ENCODE peak calls at places on chromosome X, in six cellular contexts. Q, O, F, Z, G and V are unnamed samples.

GRCh38 chrX:54928876-54929275 is 8.3 kb downstream of the TRO start:
- DNase-seq in Q (no peak), O (no peak), F (no peak), Z (no peak), G (no peak), V (no peak)

GRCh38 chrX:72021975-72022374 is 109.7 kb downstream of the RTL5 start:
- DNase-seq in Q (peak), O (no peak), F (peak), Z (no peak), G (no peak), V (no peak)

GRCh38 chrX:1727531-1728027 is 112.7 kb downstream of the ASMT start:
- DNase-seq in Q (peak), O (no peak), F (no peak), Z (no peak), G (no peak), V (peak)

GRCh38 chrX:65866146-65866545 is 173.7 kb downstream of the VSIG4 start:
- DNase-seq in Q (no peak), O (no peak), F (no peak), Z (peak), G (no peak), V (no peak)

GRCh38 chrX:118418811-118419251 is 72.9 kb downstream of the WDR44 start:
- DNase-seq in Q (peak), O (no peak), F (no peak), Z (no peak), G (no peak), V (no peak)

GRCh38 chrX:119695535-119696050 is 2.6 kb upstream of the SEPTIN6 start:
- DNase-seq in Q (no peak), O (no peak), F (no peak), Z (no peak), G (no peak), V (no peak)

GRCh38 chrX:103343105-103343504 is 13.1 kb downstream of the TCEAL7 start:
- DNase-seq in Q (peak), O (peak), F (peak), Z (no peak), G (peak), V (no peak)

GRCh38 chrX:44068043-44068442 is 94.9 kb upstream of the NDP start:
- DNase-seq in Q (no peak), O (no peak), F (no peak), Z (no peak), G (no peak), V (no peak)

GRCh38 chrX:123425904-123426303 is 241.8 kb downstream of the GRIA3 start:
- DNase-seq in Q (no peak), O (no peak), F (no peak), Z (no peak), G (no peak), V (no peak)

GRCh38 chrX:144006811-144007210 is 122.9 kb downstream of the UBE2NL start:
- DNase-seq in Q (no peak), O (no peak), F (no peak), Z (no peak), G (no peak), V (no peak)

GRCh38 chrX:119826399-119826959 is 26.3 kb downstream of the UPF3B start:
- DNase-seq in Q (no peak), O (peak), F (no peak), Z (no peak), G (no peak), V (peak)

GRCh38 chrX:150635952-150636351 is 57.2 kb upstream of the MTMR1 start:
- DNase-seq in Q (peak), O (peak), F (no peak), Z (peak), G (no peak), V (no peak)

GRCh38 chrX:76433219-76433618 is 5.7 kb downstream of the MAGEE1 start:
- DNase-seq in Q (no peak), O (no peak), F (no peak), Z (no peak), G (no peak), V (no peak)

GRCh38 chrX:56795309-56795868 is 66.3 kb downstream of the NBDY start:
- DNase-seq in Q (no peak), O (no peak), F (no peak), Z (no peak), G (peak), V (no peak)

GRCh38 chrX:72048515-72049455 is 82.9 kb downstream of the RTL5 start:
- DNase-seq in Q (peak), O (no peak), F (no peak), Z (no peak), G (peak), V (no peak)

GRCh38 chrX:40158036-40158706 is 60.4 kb upstream of the BCOR start:
- DNase-seq in Q (peak), O (peak), F (no peak), Z (no peak), G (no peak), V (no peak)

GRCh38 chrX:130834830-130835229 is 68.2 kb downstream of the ENOX2 start:
- DNase-seq in Q (no peak), O (no peak), F (no peak), Z (no peak), G (no peak), V (no peak)

GRCh38 chrX:39261446-39262147 is 460.3 kb downstream of the MID1IP1 start:
- DNase-seq in Q (peak), O (no peak), F (peak), Z (no peak), G (peak), V (peak)

GRCh38 chrX:53831662-53832635 is 145.4 kb upstream of the HUWE1 start:
- DNase-seq in Q (peak), O (peak), F (peak), Z (peak), G (peak), V (peak)

GRCh38 chrX:15903186-15903681 is 48.6 kb upstream of the AP1S2 start:
- DNase-seq in Q (no peak), O (no peak), F (no peak), Z (peak), G (no peak), V (no peak)

GRCh38 chrX:130376077-130376476 is 9.4 kb downstream of the GPR119 start:
- DNase-seq in Q (no peak), O (no peak), F (no peak), Z (no peak), G (no peak), V (no peak)

GRCh38 chrX:41491267-41492004 is 44.3 kb downstream of the NYX start:
- DNase-seq in Q (peak), O (peak), F (no peak), Z (no peak), G (no peak), V (no peak)

GRCh38 chrX:42485621-42486020 is 292.3 kb downstream of the PPP1R2C start:
- DNase-seq in Q (no peak), O (no peak), F (no peak), Z (no peak), G (no peak), V (no peak)

GRCh38 chrX:23810279-23810678 is 27.3 kb downstream of the SAT1 start:
- DNase-seq in Q (no peak), O (no peak), F (no peak), Z (no peak), G (no peak), V (no peak)

GRCh38 chrX:7159132-7159861 is 11.3 kb upstream of the PUDP start:
- DNase-seq in Q (peak), O (no peak), F (no peak), Z (no peak), G (no peak), V (no peak)

GRCh38 chrX:119398974-119399771 is at the start of gene SLC25A43:
- DNase-seq in Q (peak), O (no peak), F (peak), Z (no peak), G (peak), V (no peak)

GRCh38 chrX:122913764-122914163 is 270.3 kb upstream of the GRIA3 start:
- DNase-seq in Q (no peak), O (no peak), F (no peak), Z (no peak), G (no peak), V (no peak)

GRCh38 chrX:17237146-17237545 is 137.9 kb upstream of the NHS start:
- DNase-seq in Q (no peak), O (no peak), F (no peak), Z (no peak), G (no peak), V (no peak)

GRCh38 chrX:28347526-28347925 is 239.7 kb upstream of the IL1RAPL1 start:
- DNase-seq in Q (no peak), O (no peak), F (no peak), Z (no peak), G (no peak), V (no peak)

GRCh38 chrX:84796321-84796720 is 207.4 kb upstream of the APOOL start:
- DNase-seq in Q (no peak), O (no peak), F (no peak), Z (no peak), G (no peak), V (no peak)

GRCh38 chrX:54074826-54075225 is 30.6 kb upstream of the PHF8 start:
- DNase-seq in Q (no peak), O (no peak), F (no peak), Z (no peak), G (no peak), V (no peak)

GRCh38 chrX:3638280-3638873 is 75.1 kb downstream of the PRKX start:
- DNase-seq in Q (peak), O (peak), F (peak), Z (peak), G (peak), V (peak)

GRCh38 chrX:40132751-40133150 is 35.0 kb upstream of the BCOR start:
- DNase-seq in Q (peak), O (peak), F (peak), Z (no peak), G (no peak), V (no peak)

GRCh38 chrX:126376465-126376864 is 176.1 kb downstream of the DCAF12L1 start:
- DNase-seq in Q (no peak), O (no peak), F (no peak), Z (no peak), G (no peak), V (no peak)

GRCh38 chrX:18428006-18428405 is 2.6 kb downstream of the CDKL5 start:
- DNase-seq in Q (no peak), O (no peak), F (no peak), Z (no peak), G (no peak), V (peak)

GRCh38 chrX:55758033-55758432 is 40.5 kb downstream of the RRAGB start:
- DNase-seq in Q (no peak), O (peak), F (no peak), Z (no peak), G (no peak), V (no peak)

GRCh38 chrX:100928660-100929613 is at the start of gene XKRX:
- DNase-seq in Q (peak), O (no peak), F (peak), Z (no peak), G (peak), V (no peak)

GRCh38 chrX:66255359-66255967 is 91.4 kb downstream of the HEPH start:
- DNase-seq in Q (no peak), O (no peak), F (peak), Z (no peak), G (no peak), V (no peak)

GRCh38 chrX:108439961-108440696 is 491 bp downstream of the COL4A5 start:
- DNase-seq in Q (no peak), O (peak), F (peak), Z (no peak), G (no peak), V (no peak)

DNA sequence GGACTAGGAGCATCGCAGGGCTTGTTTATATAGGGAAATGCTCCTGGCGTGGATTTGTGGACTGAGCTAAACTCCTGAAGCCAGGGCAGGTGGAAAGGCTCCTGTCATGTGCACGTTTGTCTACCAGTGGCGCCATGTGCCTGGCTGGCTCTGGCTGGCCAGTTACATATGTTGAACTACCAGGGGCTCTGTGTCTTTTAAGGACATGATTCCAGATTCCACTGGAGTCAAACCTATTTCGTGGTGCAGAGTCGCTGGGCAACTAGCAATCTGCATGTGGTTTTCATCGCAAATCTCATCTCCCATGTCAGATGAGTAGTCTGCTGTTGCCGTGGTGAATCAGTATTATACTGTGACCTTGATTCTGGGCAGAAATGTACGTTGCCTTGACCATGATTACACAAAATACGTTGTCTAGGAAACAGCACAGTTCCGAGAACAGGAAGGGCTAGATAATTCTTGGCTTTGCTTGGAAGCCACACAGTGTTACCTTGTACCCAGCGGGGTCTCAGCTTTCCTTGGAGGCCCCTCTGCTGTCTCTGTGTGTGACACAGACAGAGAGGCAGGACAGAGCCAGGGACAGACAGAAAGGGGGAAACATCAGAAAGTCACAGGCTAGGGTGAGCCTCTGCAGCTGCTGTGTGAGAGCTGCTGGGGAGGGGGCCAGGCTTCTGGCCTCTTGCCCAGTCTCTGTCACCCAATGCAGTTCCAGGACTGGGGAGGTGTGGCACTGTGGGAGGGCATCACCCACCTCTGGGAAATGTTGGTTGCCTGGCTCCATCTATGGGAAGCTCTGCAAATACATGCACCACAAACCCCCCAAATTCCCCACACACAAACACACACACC is 19.2 kb downstream of the PNMA6E start:
- DNase-seq in Q (peak), O (peak), F (peak), Z (no peak), G (peak), V (peak)
- TF ChIP-seq SMC3 in Q (no peak), O (no peak), F (peak), Z (no peak), G (peak), V (no peak)

DNA sequence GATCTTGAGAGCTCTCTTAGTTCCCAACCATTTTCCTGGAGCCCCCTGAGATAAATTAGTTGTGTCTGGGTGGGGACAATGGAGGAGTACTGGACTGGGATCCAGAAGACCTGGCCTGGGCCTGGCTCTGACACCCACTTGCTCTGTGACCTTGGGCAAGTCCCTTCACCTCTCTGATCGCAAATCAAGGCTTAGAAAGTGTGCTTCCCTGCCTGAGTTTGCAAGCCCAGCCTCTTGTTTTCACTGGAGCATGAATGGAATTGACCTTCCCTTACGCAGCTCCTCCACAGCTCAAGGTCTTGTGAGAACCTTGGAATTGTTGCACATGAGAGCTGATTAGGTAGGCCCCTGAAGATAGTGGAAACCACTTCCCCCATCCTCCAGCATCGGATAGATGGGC is 27.3 kb downstream of the PJA1 start:
- DNase-seq in Q (no peak), O (no peak), F (no peak), Z (no peak), G (no peak), V (no peak)
- TF ChIP-seq SMC3 in Q (no peak), O (no peak), F (no peak), Z (no peak), G (no peak), V (no peak)

GRCh38 chrX:45571453-45571852 is 370.8 kb upstream of the DIPK2B start:
- DNase-seq in Q (no peak), O (no peak), F (no peak), Z (no peak), G (no peak), V (no peak)

DNA sequence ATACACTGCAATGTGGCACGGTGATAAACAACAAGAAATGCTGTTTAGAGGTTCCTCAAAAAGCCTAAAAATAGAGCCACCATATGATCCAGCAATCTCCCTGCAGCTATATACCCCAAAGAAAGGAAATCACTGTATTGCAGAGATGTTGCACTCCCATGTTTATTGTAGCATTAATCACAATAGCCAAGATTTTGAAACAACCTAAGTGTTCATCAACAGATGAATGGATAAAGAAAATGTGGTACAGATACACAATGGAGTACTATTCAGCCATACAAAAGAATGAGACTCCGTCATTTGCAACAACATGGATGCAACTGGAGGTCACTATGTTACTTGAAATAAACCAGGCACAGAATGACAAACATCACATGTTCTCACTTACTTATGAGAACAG is 365.8 kb upstream of the DIPK2B start:
- DNase-seq in Q (no peak), O (no peak), F (no peak), Z (no peak), G (no peak), V (no peak)
- TF ChIP-seq SMC3 in Q (no peak), O (no peak), F (no peak), Z (no peak), G (no peak), V (no peak)

GRCh38 chrX:115693476-115693875 is 132.5 kb downstream of the PLS3 start:
- DNase-seq in Q (no peak), O (no peak), F (no peak), Z (no peak), G (no peak), V (no peak)

GRCh38 chrX:115694028-115694427 is 133.1 kb downstream of the PLS3 start:
- DNase-seq in Q (no peak), O (no peak), F (no peak), Z (no peak), G (no peak), V (no peak)

GRCh38 chrX:115689931-115690330 is 129.0 kb downstream of the PLS3 start:
- DNase-seq in Q (no peak), O (peak), F (no peak), Z (no peak), G (no peak), V (no peak)

GRCh38 chrX:115687595-115687994 is 126.6 kb downstream of the PLS3 start:
- DNase-seq in Q (no peak), O (no peak), F (no peak), Z (no peak), G (no peak), V (no peak)

DNA sequence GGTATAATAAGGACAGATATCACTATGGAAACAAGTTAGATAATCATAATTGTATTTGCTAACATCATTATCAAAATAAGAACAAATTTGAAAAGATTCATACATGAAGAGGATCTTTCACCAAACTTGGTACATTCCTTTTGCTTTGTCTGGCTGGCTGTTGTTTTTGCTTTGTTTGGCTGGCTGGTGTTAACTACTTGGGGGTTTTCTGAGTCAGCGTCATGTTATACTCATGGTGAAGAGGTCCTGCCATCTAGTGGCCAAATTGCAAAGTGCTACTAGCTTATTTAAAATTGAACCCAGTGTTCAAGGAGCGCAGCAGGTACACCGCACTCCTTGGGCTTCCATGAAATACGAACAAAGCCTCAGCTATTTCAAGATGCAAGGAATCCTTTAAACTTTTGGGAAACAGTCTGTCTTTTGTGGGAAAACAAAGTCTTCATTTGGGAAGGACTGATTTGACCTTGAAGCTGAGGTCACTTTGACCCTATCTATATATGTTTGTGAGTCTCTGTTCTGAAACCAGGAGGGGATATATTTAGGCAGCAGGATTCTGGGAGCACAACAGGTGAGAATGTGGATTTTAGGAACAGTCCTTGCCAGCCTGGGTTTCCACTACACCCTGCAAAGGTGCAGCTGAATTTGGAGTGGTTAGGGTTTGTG is 129.7 kb downstream of the PLS3 start:
- DNase-seq in Q (peak), O (peak), F (peak), Z (peak), G (peak), V (peak)
- TF ChIP-seq SMC3 in Q (peak), O (peak), F (no peak), Z (peak), G (peak), V (no peak)